ENCODE peak calls at places on chromosomes 6 and 20, in four cellular contexts. One of them, this sample, is unnamed.

GRCh38 chr20:39364320-39364719 is 402.2 kb downstream of the DHX35 start:
- DNase-seq in HepG2: no peak
- DNase-seq in K562: no peak
- DNase-seq in A549: no peak
- DNase-seq in this sample: no peak

GRCh38 chr6:168574699-168575195 is 133.8 kb downstream of the SMOC2 start:
- DNase-seq in HepG2: no peak
- DNase-seq in K562: no peak
- DNase-seq in A549: no peak
- DNase-seq in this sample: no peak

GRCh38 chr6:92586236-92586977 is 833.0 kb downstream of the EPHA7 start:
- DNase-seq in HepG2: no peak
- DNase-seq in K562: no peak
- DNase-seq in A549: no peak
- DNase-seq in this sample: no peak

GRCh38 chr6:37371158-37372083 is 17.6 kb downstream of the RNF8 start:
- DNase-seq in HepG2: no peak
- DNase-seq in K562: no peak
- DNase-seq in A549: no peak
- DNase-seq in this sample: no peak

GRCh38 chr6:52340603-52340880 is 21.4 kb upstream of the PAQR8 start:
- DNase-seq in HepG2: no peak
- DNase-seq in K562: no peak
- DNase-seq in A549: no peak
- DNase-seq in this sample: no peak

GRCh38 chr6:119713903-119714302 is 364.3 kb upstream of the MAN1A1 start:
- DNase-seq in HepG2: no peak
- DNase-seq in K562: no peak
- DNase-seq in A549: no peak
- DNase-seq in this sample: no peak

GRCh38 chr6:46983007-46983411 is 59.1 kb downstream of the ADGRF1 start:
- DNase-seq in HepG2: no peak
- DNase-seq in K562: no peak
- DNase-seq in A549: peak
- DNase-seq in this sample: no peak

GRCh38 chr6:111691345-111692225 is 85.9 kb upstream of the TRAF3IP2 start:
- DNase-seq in HepG2: no peak
- DNase-seq in K562: no peak
- DNase-seq in A549: no peak
- DNase-seq in this sample: no peak

GRCh38 chr20:40606237-40606636 is 82.8 kb downstream of the MAFB start:
- DNase-seq in HepG2: no peak
- DNase-seq in K562: no peak
- DNase-seq in A549: no peak
- DNase-seq in this sample: no peak

GRCh38 chr6:152155792-152156191 is 348.3 kb downstream of the ESR1 start:
- DNase-seq in HepG2: no peak
- DNase-seq in K562: no peak
- DNase-seq in A549: no peak
- DNase-seq in this sample: no peak

GRCh38 chr6:166387642-166388325 is 5.0 kb upstream of the MPC1 start:
- DNase-seq in HepG2: peak
- DNase-seq in K562: no peak
- DNase-seq in A549: no peak
- DNase-seq in this sample: no peak

GRCh38 chr6:169592558-169592957 is 109.3 kb downstream of the WDR27 start:
- DNase-seq in HepG2: no peak
- DNase-seq in K562: peak
- DNase-seq in A549: no peak
- DNase-seq in this sample: no peak

GRCh38 chr20:21518292-21518991 is 4.6 kb upstream of the NKX2-2 start:
- DNase-seq in HepG2: no peak
- DNase-seq in K562: no peak
- DNase-seq in A549: no peak
- DNase-seq in this sample: no peak

GRCh38 chr20:33882481-33882880 is 71.3 kb downstream of the CHMP4B start:
- DNase-seq in HepG2: no peak
- DNase-seq in K562: no peak
- DNase-seq in A549: no peak
- DNase-seq in this sample: no peak

GRCh38 chr6:161922631-161923119 is 648.8 kb upstream of the AGPAT4 start:
- DNase-seq in HepG2: peak
- DNase-seq in K562: peak
- DNase-seq in A549: peak
- DNase-seq in this sample: no peak

GRCh38 chr6:23282243-23283021 is 713.1 kb downstream of the HDGFL1 start:
- DNase-seq in HepG2: no peak
- DNase-seq in K562: no peak
- DNase-seq in A549: no peak
- DNase-seq in this sample: no peak

GRCh38 chr6:169328112-169328801 is 74.6 kb upstream of the THBS2 start:
- DNase-seq in HepG2: no peak
- DNase-seq in K562: no peak
- DNase-seq in A549: no peak
- DNase-seq in this sample: no peak

GRCh38 chr20:8855315-8855714 is 213.6 kb upstream of the PLCB4 start:
- DNase-seq in HepG2: no peak
- DNase-seq in K562: peak
- DNase-seq in A549: no peak
- DNase-seq in this sample: no peak

GRCh38 chr6:73262701-73263569 is at the start of gene KHDC1:
- DNase-seq in HepG2: no peak
- DNase-seq in K562: peak
- DNase-seq in A549: peak
- DNase-seq in this sample: peak

GRCh38 chr6:44058617-44059358 is 68.5 kb downstream of the MRPL14 start:
- DNase-seq in HepG2: peak
- DNase-seq in K562: peak
- DNase-seq in A549: peak
- DNase-seq in this sample: no peak

GRCh38 chr6:167932468-167933276 is 64.8 kb upstream of the KIF25 start:
- DNase-seq in HepG2: peak
- DNase-seq in K562: no peak
- DNase-seq in A549: peak
- DNase-seq in this sample: no peak

GRCh38 chr6:6366778-6367177 is 46.3 kb upstream of the F13A1 start:
- DNase-seq in HepG2: no peak
- DNase-seq in K562: no peak
- DNase-seq in A549: no peak
- DNase-seq in this sample: no peak

GRCh38 chr6:53712078-53712477 is 46.5 kb upstream of the KLHL31 start:
- DNase-seq in HepG2: no peak
- DNase-seq in K562: no peak
- DNase-seq in A549: no peak
- DNase-seq in this sample: no peak

GRCh38 chr20:39607124-39607523 is 645.0 kb downstream of the DHX35 start:
- DNase-seq in HepG2: no peak
- DNase-seq in K562: no peak
- DNase-seq in A549: no peak
- DNase-seq in this sample: no peak

GRCh38 chr20:44111712-44112335 is 75.2 kb downstream of the JPH2 start:
- DNase-seq in HepG2: no peak
- DNase-seq in K562: no peak
- DNase-seq in A549: no peak
- DNase-seq in this sample: no peak

GRCh38 chr6:106223300-106223930 is 102.1 kb downstream of the ATG5 start:
- DNase-seq in HepG2: peak
- DNase-seq in K562: peak
- DNase-seq in A549: peak
- DNase-seq in this sample: no peak

GRCh38 chr6:19333936-19334335 is 503.2 kb upstream of the ID4 start:
- DNase-seq in HepG2: no peak
- DNase-seq in K562: no peak
- DNase-seq in A549: peak
- DNase-seq in this sample: no peak

GRCh38 chr6:101226677-101227135 is 166.8 kb upstream of the GRIK2 start:
- DNase-seq in HepG2: peak
- DNase-seq in K562: peak
- DNase-seq in A549: peak
- DNase-seq in this sample: peak

GRCh38 chr6:1916334-1916985 is 306.7 kb downstream of the FOXC1 start:
- DNase-seq in HepG2: no peak
- DNase-seq in K562: no peak
- DNase-seq in A549: no peak
- DNase-seq in this sample: no peak

GRCh38 chr6:26475823-26476729 is 18.3 kb downstream of the BTN2A1 start:
- DNase-seq in HepG2: peak
- DNase-seq in K562: peak
- DNase-seq in A549: no peak
- DNase-seq in this sample: no peak

GRCh38 chr20:11031300-11031699 is 357.5 kb upstream of the JAG1 start:
- DNase-seq in HepG2: no peak
- DNase-seq in K562: no peak
- DNase-seq in A549: no peak
- DNase-seq in this sample: no peak

GRCh38 chr6:17725083-17725482 is 18.4 kb upstream of the NUP153 start:
- DNase-seq in HepG2: peak
- DNase-seq in K562: peak
- DNase-seq in A549: no peak
- DNase-seq in this sample: peak

GRCh38 chr6:85490516-85491248 is 40.8 kb downstream of the NT5E start:
- DNase-seq in HepG2: no peak
- DNase-seq in K562: no peak
- DNase-seq in A549: no peak
- DNase-seq in this sample: peak

GRCh38 chr6:24554474-24554873 is 59.7 kb downstream of the ALDH5A1 start:
- DNase-seq in HepG2: no peak
- DNase-seq in K562: no peak
- DNase-seq in A549: no peak
- DNase-seq in this sample: no peak

GRCh38 chr20:49657118-49657901 is 56.4 kb downstream of the B4GALT5 start:
- DNase-seq in HepG2: no peak
- DNase-seq in K562: no peak
- DNase-seq in A549: no peak
- DNase-seq in this sample: no peak

GRCh38 chr6:38192486-38192885 is 373.0 kb downstream of the ZFAND3 start:
- DNase-seq in HepG2: no peak
- DNase-seq in K562: no peak
- DNase-seq in A549: no peak
- DNase-seq in this sample: peak

GRCh38 chr6:37492236-37493046 is 7.3 kb downstream of the CCDC167 start:
- DNase-seq in HepG2: no peak
- DNase-seq in K562: no peak
- DNase-seq in A549: no peak
- DNase-seq in this sample: no peak

GRCh38 chr20:60507087-60507684 is 549.0 kb downstream of the CDH26 start:
- DNase-seq in HepG2: no peak
- DNase-seq in K562: no peak
- DNase-seq in A549: no peak
- DNase-seq in this sample: no peak

DNA sequence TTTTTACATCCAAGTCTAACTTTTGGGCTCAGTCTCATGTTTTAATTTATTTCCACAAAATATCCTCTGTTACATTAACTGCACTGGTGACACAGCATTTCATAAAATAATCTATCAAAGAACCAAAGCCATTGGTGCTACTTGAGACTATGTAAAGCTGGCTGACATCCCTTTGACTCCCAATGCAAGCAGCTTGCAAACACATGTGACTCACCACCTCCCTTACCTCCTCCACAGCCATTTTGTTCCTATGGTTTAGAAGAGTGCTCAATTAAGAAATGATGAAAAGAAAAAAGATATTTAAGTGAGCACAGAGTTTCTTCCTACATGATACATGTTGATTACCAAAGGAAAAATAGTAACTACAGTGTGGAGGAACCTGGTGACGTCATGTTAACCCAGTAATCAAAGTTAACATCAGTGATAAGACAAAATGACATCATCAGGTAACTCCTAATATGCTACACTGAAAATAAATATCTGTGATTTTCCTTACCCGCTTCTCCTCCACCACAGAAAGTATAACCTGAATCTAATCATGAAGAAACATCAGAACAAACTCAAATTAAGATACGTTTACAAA is 53.3 kb upstream of the LGSN start:
- DNase-seq in HepG2: no peak
- DNase-seq in K562: no peak
- DNase-seq in A549: no peak
- DNase-seq in this sample: no peak
- TF ChIP-seq RNF2 in HepG2: no peak
- TF ChIP-seq RNF2 in K562: no peak
- TF ChIP-seq RNF2 in A549: no peak
- TF ChIP-seq RNF2 in this sample: no peak

DNA sequence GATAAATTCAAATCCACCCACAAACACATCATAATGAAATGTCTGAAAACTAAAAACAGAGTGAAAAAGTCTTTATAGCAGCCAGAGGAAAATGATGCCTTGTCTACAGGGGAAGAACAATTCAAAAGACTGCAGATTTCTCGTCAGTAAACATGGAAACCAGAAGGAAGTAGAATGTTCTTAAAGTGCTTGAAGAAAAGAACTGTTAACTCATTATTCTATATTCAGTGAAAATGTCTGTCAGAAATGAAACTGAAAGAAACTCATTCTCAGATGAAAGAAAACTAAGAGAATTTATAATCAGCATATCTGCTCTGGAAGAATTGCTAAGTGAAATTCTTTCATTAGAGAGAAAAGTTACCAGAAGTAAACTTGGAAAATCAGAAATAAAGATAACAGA is 416.1 kb downstream of the TBC1D32 start:
- DNase-seq in HepG2: no peak
- DNase-seq in K562: no peak
- DNase-seq in A549: no peak
- DNase-seq in this sample: no peak
- TF ChIP-seq RNF2 in HepG2: no peak
- TF ChIP-seq RNF2 in K562: no peak
- TF ChIP-seq RNF2 in A549: no peak
- TF ChIP-seq RNF2 in this sample: no peak

GRCh38 chr6:11389977-11390376 is 147.6 kb upstream of the TMEM170B start:
- DNase-seq in HepG2: no peak
- DNase-seq in K562: no peak
- DNase-seq in A549: no peak
- DNase-seq in this sample: no peak
- TF ChIP-seq RNF2 in HepG2: no peak
- TF ChIP-seq RNF2 in K562: no peak
- TF ChIP-seq RNF2 in A549: no peak
- TF ChIP-seq RNF2 in this sample: no peak

GRCh38 chr20:26209171-26209941 is 512.7 kb upstream of the ZNF337 start:
- DNase-seq in HepG2: no peak
- DNase-seq in K562: no peak
- DNase-seq in A549: no peak
- DNase-seq in this sample: no peak
- TF ChIP-seq RNF2 in HepG2: no peak
- TF ChIP-seq RNF2 in K562: no peak
- TF ChIP-seq RNF2 in A549: no peak
- TF ChIP-seq RNF2 in this sample: no peak

DNA sequence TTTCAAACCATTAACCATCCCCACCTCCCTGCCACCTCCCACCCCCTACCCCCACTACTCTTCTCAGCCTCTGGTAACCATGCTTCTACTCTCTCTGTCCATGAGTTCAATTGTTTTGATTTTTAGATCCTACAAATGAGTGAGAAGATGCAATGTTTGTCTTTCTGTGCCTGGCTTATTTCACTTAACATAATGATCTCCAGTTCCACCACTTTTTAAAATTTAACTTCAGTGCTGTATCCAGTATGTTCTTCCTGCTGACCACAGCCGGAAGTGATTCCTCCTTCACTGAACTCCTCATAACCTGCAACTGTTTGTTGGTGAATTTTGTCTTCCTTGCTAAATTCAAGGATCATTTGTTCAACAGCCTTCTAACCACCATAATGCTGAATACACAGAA is 3.9 kb downstream of the MAP7 start:
- DNase-seq in HepG2: no peak
- DNase-seq in K562: no peak
- DNase-seq in A549: no peak
- DNase-seq in this sample: no peak
- TF ChIP-seq RNF2 in HepG2: no peak
- TF ChIP-seq RNF2 in K562: no peak
- TF ChIP-seq RNF2 in A549: no peak
- TF ChIP-seq RNF2 in this sample: no peak